ENCODE peak calls at places on chromosomes 2 and 18, in five cellular contexts. K is GM23338, C is colonic mucosa, Q is fibroblast of the aortic adventitia, B is PC-3. I is an unnamed sample.

GRCh38 chr2:126787278-126787677 is 111.4 kb upstream of the TEX51 start:
- DNase-seq in K (no peak), C (no peak), Q (no peak), B (no peak), I (no peak)

GRCh38 chr2:11387831-11388230 is 43.4 kb upstream of the ROCK2 start:
- DNase-seq in K (no peak), C (peak; percentile 69), Q (no peak), B (peak; percentile 48), I (no peak)

GRCh38 chr2:99643824-99644787 is 154.3 kb upstream of the REV1 start:
- DNase-seq in K (no peak), C (no peak), Q (peak; percentile 36), B (peak; percentile 68), I (peak; percentile 28)

GRCh38 chr2:115299207-115299606 is 856.8 kb downstream of the DPP10 start:
- DNase-seq in K (no peak), C (no peak), Q (no peak), B (no peak), I (peak; percentile 1)

GRCh38 chr2:39124770-39125075 is 3.9 kb upstream of the SOS1 start:
- DNase-seq in K (no peak), C (no peak), Q (no peak), B (no peak), I (no peak)

GRCh38 chr2:107932986-107933385 is 53.3 kb upstream of the SLC5A7 start:
- DNase-seq in K (peak; percentile 38), C (no peak), Q (peak; percentile 18), B (peak; percentile 45), I (peak; percentile 34)

GRCh38 chr2:160317113-160318099 is 117.3 kb upstream of the ITGB6 start:
- DNase-seq in K (no peak), C (no peak), Q (peak; percentile 94), B (no peak), I (no peak)

GRCh38 chr2:29157131-29157530 is 41.9 kb downstream of the CLIP4 start:
- DNase-seq in K (no peak), C (no peak), Q (no peak), B (no peak), I (no peak)

GRCh38 chr2:237915576-237915975 is 51.2 kb upstream of the UBE2F start:
- DNase-seq in K (no peak), C (no peak), Q (no peak), B (no peak), I (no peak)

GRCh38 chr2:143513081-143513480 is 383.9 kb downstream of the ARHGAP15 start:
- DNase-seq in K (peak; percentile 76), C (no peak), Q (peak; percentile 74), B (peak; percentile 30), I (peak; percentile 74)

GRCh38 chr2:147482111-147482510 is 362.7 kb upstream of the ACVR2A start:
- DNase-seq in K (no peak), C (no peak), Q (no peak), B (no peak), I (no peak)

GRCh38 chr2:85199692-85200091 is 66.5 kb downstream of the TCF7L1 start:
- DNase-seq in K (no peak), C (no peak), Q (peak; percentile 78), B (no peak), I (peak; percentile 34)

GRCh38 chr2:235709124-235709813 is 215.4 kb downstream of the AGAP1 start:
- DNase-seq in K (no peak), C (peak; percentile 85), Q (no peak), B (peak; percentile 97), I (no peak)

GRCh38 chr2:233912799-233913423 is 4.3 kb upstream of the TRPM8 start:
- DNase-seq in K (peak; percentile 85), C (peak; percentile 22), Q (peak; percentile 37), B (peak; percentile 48), I (peak; percentile 43)

GRCh38 chr2:233917146-233917545 is at the start of gene TRPM8:
- DNase-seq in K (peak; percentile 47), C (no peak), Q (no peak), B (no peak), I (no peak)

GRCh38 chr2:233919319-233919718 is 2.1 kb downstream of the TRPM8 start:
- DNase-seq in K (no peak), C (no peak), Q (no peak), B (no peak), I (no peak)

GRCh38 chr2:233919938-233920337 is 2.8 kb downstream of the TRPM8 start:
- DNase-seq in K (no peak), C (no peak), Q (peak; percentile 27), B (peak; percentile 64), I (peak; percentile 61)

DNA sequence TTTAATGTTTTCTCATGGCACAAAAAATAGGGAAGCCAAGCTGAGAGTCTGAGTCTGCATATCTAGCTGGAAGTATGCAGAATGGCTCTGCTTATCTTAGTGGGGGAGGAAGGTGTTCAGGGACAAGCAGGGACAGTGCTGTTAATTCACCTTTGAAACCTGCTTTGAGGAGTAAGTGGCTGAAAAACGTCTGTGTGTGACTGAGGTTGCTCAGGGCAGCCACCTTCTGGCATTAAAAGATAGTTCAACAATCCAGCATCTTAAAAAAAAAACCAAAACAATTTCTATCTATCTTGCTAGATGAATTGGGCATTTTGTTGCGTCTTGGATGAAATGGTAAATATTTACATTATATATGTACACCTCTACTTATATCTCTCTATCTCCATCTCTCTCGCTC is 2.0 kb upstream of the TRPM8 start:
- DNase-seq in K (peak; percentile 38), C (no peak), Q (no peak), B (peak; percentile 47), I (no peak)
- TF ChIP-seq CTCF in K (peak; percentile 48), C (no peak), Q (no peak), B (peak; percentile 58), I (peak; percentile 25)

GRCh38 chr2:37637122-37637875 is 34.1 kb downstream of the CDC42EP3 start:
- DNase-seq in K (no peak), C (no peak), Q (no peak), B (no peak), I (no peak)
- TF ChIP-seq CTCF in K (peak; percentile 33), C (no peak), Q (no peak), B (peak; percentile 26), I (no peak)

DNA sequence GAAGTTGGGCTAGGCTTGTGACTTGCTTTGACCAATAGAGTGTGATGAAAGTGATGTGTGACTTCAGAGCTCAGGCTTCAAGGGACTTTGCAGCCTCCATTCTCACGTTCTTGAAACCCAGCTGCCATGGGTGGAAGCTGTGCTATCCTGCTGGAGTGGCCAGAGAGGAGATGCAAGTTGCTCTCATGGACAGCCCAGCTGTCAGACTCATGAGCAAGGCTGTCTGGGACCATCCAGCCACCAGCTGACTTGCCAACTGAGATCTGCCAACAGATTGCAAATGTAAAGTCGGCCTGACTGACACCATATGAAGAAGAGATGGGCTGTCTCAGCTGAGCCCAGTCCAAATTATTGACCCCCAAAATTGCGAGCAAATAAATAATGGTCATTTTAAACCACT is 226.4 kb upstream of the CXCR4 start:
- DNase-seq in K (no peak), C (no peak), Q (no peak), B (no peak), I (no peak)
- TF ChIP-seq CTCF in K (no peak), C (no peak), Q (no peak), B (no peak), I (no peak)

DNA sequence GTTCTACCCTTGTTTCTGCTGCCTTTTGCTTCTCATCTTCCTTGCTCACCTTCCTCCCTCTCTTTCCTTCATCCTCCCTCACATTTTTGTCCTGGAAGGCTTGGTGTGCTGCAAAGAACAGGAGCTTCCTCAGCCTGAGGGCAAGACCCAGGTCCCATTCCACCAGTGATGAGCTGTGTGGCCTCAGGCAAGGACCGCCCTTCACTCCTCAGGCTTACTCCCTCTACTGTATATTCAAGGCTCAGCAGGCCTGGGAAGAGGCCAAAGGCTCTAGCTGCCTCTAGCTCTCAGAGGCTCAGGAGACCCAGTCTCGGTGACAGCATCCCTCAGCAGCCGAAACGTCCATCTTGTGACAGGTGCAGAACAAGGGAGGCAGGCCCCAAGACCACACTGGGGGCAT is 97.5 kb downstream of the MRO start:
- DNase-seq in K (no peak), C (no peak), Q (no peak), B (no peak), I (no peak)
- TF ChIP-seq CTCF in K (peak; percentile 9), C (no peak), Q (no peak), B (no peak), I (no peak)

DNA sequence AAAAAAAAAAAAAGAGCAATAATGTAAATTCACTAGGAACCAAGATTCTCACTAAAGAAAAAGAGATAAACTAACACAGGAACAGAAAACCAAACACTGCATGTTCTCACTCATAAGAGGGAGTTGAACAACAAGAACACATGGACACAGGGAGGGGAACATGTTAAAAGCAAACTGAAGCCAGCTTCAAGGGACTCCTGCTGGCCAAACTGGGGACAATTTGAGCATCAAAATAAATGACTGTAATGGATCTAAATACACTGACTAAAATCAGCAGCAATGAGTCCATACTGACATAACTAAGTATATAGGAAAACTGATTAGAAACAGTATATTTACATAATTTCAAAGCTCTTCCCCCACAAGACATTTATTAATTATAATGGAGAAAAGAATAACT is 73.0 kb downstream of the FARSB start:
- DNase-seq in K (peak; percentile 19), C (no peak), Q (no peak), B (peak; percentile 25), I (no peak)
- TF ChIP-seq CTCF in K (peak; percentile 27), C (no peak), Q (no peak), B (peak; percentile 54), I (peak; percentile 28)

GRCh38 chr2:65432227-65433190 is at the start of gene SPRED2:
- DNase-seq in K (peak; percentile 96), C (peak; percentile 92), Q (peak; percentile 97), B (peak; percentile 95), I (peak; percentile 98)
- TF ChIP-seq CTCF in K (no peak), C (no peak), Q (peak; percentile 12), B (no peak), I (no peak)